ENCODE peak calls at places on chromosomes 1 and 21, in six cellular contexts. C, Q, I, E, U and F are unnamed samples.
A peak's percentile ranks its signal among the peaks of the same experiment; 100 is the strongest.

GRCh38 chr1:242523968-242524570 is 428 bp downstream of the PLD5 start:
- DNase-seq in C (no peak), Q (no peak), I (no peak), E (no peak), U (no peak), F (peak; percentile 65)

GRCh38 chr21:42513985-42514882 is 582 bp downstream of the SLC37A1 start:
- DNase-seq in C (no peak), Q (peak; percentile 74), I (no peak), E (peak; percentile 76), U (no peak), F (no peak)

GRCh38 chr1:232974971-232975370 is 24.6 kb downstream of the NTPCR start:
- DNase-seq in C (no peak), Q (no peak), I (no peak), E (no peak), U (no peak), F (no peak)

GRCh38 chr21:36499578-36500471 is 19.9 kb upstream of the CLDN14 start:
- DNase-seq in C (no peak), Q (peak; percentile 39), I (no peak), E (peak; percentile 73), U (no peak), F (no peak)

GRCh38 chr1:43711049-43711448 is 3.7 kb downstream of the ST3GAL3 start:
- DNase-seq in C (no peak), Q (no peak), I (no peak), E (no peak), U (no peak), F (no peak)

GRCh38 chr1:178052650-178053461 is 41.0 kb upstream of the RASAL2 start:
- DNase-seq in C (no peak), Q (peak; percentile 49), I (no peak), E (no peak), U (no peak), F (no peak)

GRCh38 chr1:43206721-43207228 is 34.6 kb downstream of the CFAP57 start:
- DNase-seq in C (no peak), Q (no peak), I (no peak), E (no peak), U (no peak), F (no peak)

GRCh38 chr1:32496127-32496526 is 31.3 kb downstream of the ZBTB8B start:
- DNase-seq in C (no peak), Q (no peak), I (no peak), E (no peak), U (no peak), F (no peak)

GRCh38 chr1:168235548-168235885 is 9.7 kb downstream of the SFT2D2 start:
- DNase-seq in C (no peak), Q (no peak), I (no peak), E (no peak), U (no peak), F (no peak)

GRCh38 chr1:29383972-29384371 is 147.7 kb downstream of the PTPRU start:
- DNase-seq in C (no peak), Q (no peak), I (no peak), E (no peak), U (no peak), F (no peak)

GRCh38 chr1:96541491-96541890 is 180.1 kb upstream of the PTBP2 start:
- DNase-seq in C (no peak), Q (no peak), I (no peak), E (no peak), U (no peak), F (no peak)

GRCh38 chr1:40870135-40870728 is 8.1 kb upstream of the CITED4 start:
- DNase-seq in C (no peak), Q (no peak), I (no peak), E (no peak), U (no peak), F (no peak)

GRCh38 chr21:35420658-35421057 is 371.6 kb upstream of the RUNX1 start:
- DNase-seq in C (no peak), Q (no peak), I (no peak), E (no peak), U (no peak), F (no peak)

GRCh38 chr1:40973912-40974311 is 5.6 kb upstream of the CTPS1 start:
- DNase-seq in C (no peak), Q (no peak), I (no peak), E (no peak), U (no peak), F (no peak)

GRCh38 chr1:229714964-229715603 is 89.0 kb downstream of the URB2 start:
- DNase-seq in C (no peak), Q (peak; percentile 48), I (no peak), E (peak; percentile 81), U (no peak), F (no peak)

GRCh38 chr21:31260790-31261189 is 83.3 kb downstream of the TIAM1 start:
- DNase-seq in C (no peak), Q (no peak), I (no peak), E (no peak), U (no peak), F (no peak)

GRCh38 chr1:172024516-172024915 is 183.2 kb downstream of the DNM3 start:
- DNase-seq in C (no peak), Q (no peak), I (no peak), E (no peak), U (no peak), F (no peak)

GRCh38 chr1:114482585-114482984 is 28.4 kb downstream of the TRIM33 start:
- DNase-seq in C (no peak), Q (no peak), I (no peak), E (no peak), U (no peak), F (no peak)

GRCh38 chr1:238916828-238917227 is 469.5 kb upstream of the CHRM3 start:
- DNase-seq in C (no peak), Q (no peak), I (no peak), E (no peak), U (no peak), F (no peak)

GRCh38 chr1:14111121-14111520 is 411.1 kb downstream of the PRDM2 start:
- DNase-seq in C (no peak), Q (no peak), I (no peak), E (no peak), U (no peak), F (no peak)

GRCh38 chr1:182002570-182002969 is 58.9 kb downstream of the ZNF648 start:
- DNase-seq in C (no peak), Q (no peak), I (no peak), E (no peak), U (no peak), F (no peak)

GRCh38 chr1:182004601-182005000 is 56.9 kb downstream of the ZNF648 start:
- DNase-seq in C (no peak), Q (no peak), I (no peak), E (no peak), U (no peak), F (no peak)

GRCh38 chr1:182003025-182003725 is 58.3 kb downstream of the ZNF648 start:
- DNase-seq in C (peak; percentile 58), Q (no peak), I (no peak), E (no peak), U (no peak), F (no peak)

GRCh38 chr1:181998858-181999257 is 62.7 kb downstream of the ZNF648 start:
- DNase-seq in C (no peak), Q (no peak), I (no peak), E (no peak), U (no peak), F (no peak)

DNA sequence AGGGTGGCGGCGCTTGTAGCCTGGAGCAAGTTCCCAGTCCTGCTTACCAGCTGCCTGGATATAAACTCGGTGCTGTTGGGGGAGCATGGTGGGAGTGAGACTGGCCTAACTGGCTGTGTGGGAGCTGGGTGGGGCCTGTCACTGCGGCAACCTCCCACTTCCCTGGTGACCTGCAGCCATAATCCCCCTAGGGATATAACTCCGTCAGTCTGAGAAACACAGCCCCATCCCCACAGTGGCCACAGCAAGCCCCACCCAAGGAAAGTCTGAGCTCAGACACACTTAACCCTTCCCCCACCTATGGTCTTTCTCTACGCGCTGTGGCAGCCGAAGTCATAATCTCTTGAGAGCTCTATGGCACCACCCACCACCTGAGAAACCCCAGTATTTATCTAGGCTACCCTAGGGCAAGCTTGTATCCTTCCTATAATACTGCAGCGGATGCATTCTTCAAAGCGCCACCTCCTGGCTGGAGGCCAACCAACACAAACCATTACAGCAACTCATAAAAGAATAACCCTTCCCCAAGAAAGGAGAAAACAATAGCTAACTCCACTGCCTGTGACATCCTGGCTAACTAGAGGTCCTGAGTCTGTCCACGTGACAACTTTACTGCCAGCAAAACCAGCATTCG is 57.4 kb downstream of the ZNF648 start:
- DNase-seq in C (no peak), Q (no peak), I (no peak), E (no peak), U (no peak), F (no peak)
- H3K4me3 ChIP-seq in C (no peak overlapping the region), Q (no peak overlapping the region), I (no peak overlapping the region), E (no peak overlapping the region), U (no peak overlapping the region), F (no peak overlapping the region)

GRCh38 chr1:239995281-239995680 is 96.4 kb upstream of the FMN2 start:
- DNase-seq in C (no peak), Q (no peak), I (no peak), E (no peak), U (peak; percentile 68), F (no peak)

GRCh38 chr1:239999170-239999569 is 92.5 kb upstream of the FMN2 start:
- DNase-seq in C (no peak), Q (no peak), I (no peak), E (no peak), U (no peak), F (no peak)

GRCh38 chr1:239997160-239997514 is 94.5 kb upstream of the FMN2 start:
- DNase-seq in C (no peak), Q (no peak), I (no peak), E (no peak), U (no peak), F (no peak)

GRCh38 chr1:239998312-239998649 is 93.4 kb upstream of the FMN2 start:
- DNase-seq in C (no peak), Q (no peak), I (no peak), E (no peak), U (no peak), F (no peak)

DNA sequence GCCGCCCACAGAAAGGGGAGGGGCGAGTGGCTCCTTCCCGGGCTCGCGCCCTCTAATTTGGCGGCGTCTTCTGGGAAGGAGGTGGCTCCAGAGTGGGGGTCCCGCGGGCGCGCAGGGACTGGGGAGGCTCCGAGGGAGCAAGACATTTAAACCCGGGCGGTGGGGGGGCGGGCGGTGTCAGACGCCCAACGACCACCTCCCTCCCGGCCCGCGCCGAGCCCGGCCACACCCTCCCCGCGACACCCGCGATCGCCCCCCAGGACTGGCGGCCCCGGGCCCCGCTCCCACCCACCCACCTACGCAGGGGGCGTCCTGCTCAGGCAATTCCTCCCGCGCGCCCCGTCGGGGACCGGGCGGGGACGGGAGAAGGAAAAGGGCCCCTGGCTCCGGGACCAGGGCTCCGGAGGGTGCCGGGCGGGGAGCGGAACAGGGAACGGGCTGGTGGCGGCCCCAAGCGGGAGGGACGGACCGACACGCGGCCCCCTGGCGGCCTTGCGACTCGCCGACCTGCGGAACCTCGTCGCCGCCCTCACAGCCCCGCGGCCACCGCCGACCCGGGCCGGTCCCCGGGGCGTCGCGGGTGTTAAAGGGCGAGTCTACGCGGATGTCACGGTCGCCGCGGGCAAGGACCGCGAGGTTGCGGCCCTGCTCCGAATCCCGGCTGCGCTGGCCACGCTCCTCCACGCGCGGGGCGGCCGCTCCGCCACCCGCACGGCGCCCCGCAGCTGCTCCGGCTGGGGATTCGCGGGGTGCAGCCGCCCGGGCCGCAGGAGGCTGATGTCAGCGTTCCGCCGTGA is 94.0 kb upstream of the FMN2 start:
- DNase-seq in C (no peak), Q (no peak), I (no peak), E (no peak), U (peak; percentile 85), F (no peak)
- H3K27me3 ChIP-seq in C (peaks cover 62% of the 10 kb centered on the region), Q (peaks cover 78% of the 10 kb centered on the region), I (peaks cover 47% of the 10 kb centered on the region), E (peaks cover 43% of the 10 kb centered on the region), U (peaks cover 33% of the 10 kb centered on the region), F (no peaks in the 10 kb centered on the region)

GRCh38 chr1:12604114-12604874 is 13.7 kb downstream of the DHRS3 start:
- DNase-seq in C (no peak), Q (peak; percentile 47), I (no peak), E (peak; percentile 70), U (no peak), F (no peak)
- TF ChIP-seq EP300 in C (no peak), Q (no peak), I (no peak), E (no peak), U (no peak), F (no peak)

GRCh38 chr1:25096307-25097150 is 135.8 kb downstream of the SYF2 start:
- DNase-seq in C (no peak), Q (no peak), I (no peak), E (no peak), U (no peak), F (no peak)
- H3K4me3 ChIP-seq in C (no peak overlapping the region), Q (no peak overlapping the region), I (no peak overlapping the region), E (no peak overlapping the region), U (no peak overlapping the region), F (no peak overlapping the region)